ENCODE peak calls at places on chromosomes 1 and 21, in four cellular contexts. One of them, this sample, is unnamed.

GRCh38 chr1:154743536-154744036 is 126.5 kb downstream of the KCNN3 start:
- DNase-seq in heart left ventricle: no peak
- DNase-seq in amygdala: no peak
- DNase-seq in NCI-H1436 treated with DMSO at 0.1 percent for 48 hours: no peak
- DNase-seq in this sample: no peak

GRCh38 chr1:24468605-24469004 is 34.0 kb upstream of the RCAN3 start:
- DNase-seq in heart left ventricle: no peak
- DNase-seq in amygdala: no peak
- DNase-seq in NCI-H1436 treated with DMSO at 0.1 percent for 48 hours: no peak
- DNase-seq in this sample: no peak

GRCh38 chr21:46211376-46211775 is 17.2 kb downstream of the LSS start:
- DNase-seq in heart left ventricle: no peak
- DNase-seq in amygdala: no peak
- DNase-seq in NCI-H1436 treated with DMSO at 0.1 percent for 48 hours: no peak
- DNase-seq in this sample: no peak

GRCh38 chr1:29264773-29265389 is 28.6 kb downstream of the PTPRU start:
- DNase-seq in heart left ventricle: no peak
- DNase-seq in amygdala: no peak
- DNase-seq in NCI-H1436 treated with DMSO at 0.1 percent for 48 hours: no peak
- DNase-seq in this sample: no peak

GRCh38 chr1:94883688-94884087 is 43.2 kb downstream of the CNN3 start:
- DNase-seq in heart left ventricle: no peak
- DNase-seq in amygdala: no peak
- DNase-seq in NCI-H1436 treated with DMSO at 0.1 percent for 48 hours: no peak
- DNase-seq in this sample: no peak

GRCh38 chr1:44775930-44776748 is 799 bp downstream of the RPS8 start:
- DNase-seq in heart left ventricle: no peak
- DNase-seq in amygdala: no peak
- DNase-seq in NCI-H1436 treated with DMSO at 0.1 percent for 48 hours: no peak
- DNase-seq in this sample: peak; percentile 32

GRCh38 chr21:46597031-46597430 is 7.9 kb downstream of the S100B start:
- DNase-seq in heart left ventricle: no peak
- DNase-seq in amygdala: no peak
- DNase-seq in NCI-H1436 treated with DMSO at 0.1 percent for 48 hours: no peak
- DNase-seq in this sample: no peak

GRCh38 chr1:83581747-83582146 is 417.2 kb downstream of the TTLL7 start:
- DNase-seq in heart left ventricle: no peak
- DNase-seq in amygdala: no peak
- DNase-seq in NCI-H1436 treated with DMSO at 0.1 percent for 48 hours: no peak
- DNase-seq in this sample: no peak

GRCh38 chr1:82121421-82121820 is 320.7 kb downstream of the ADGRL2 start:
- DNase-seq in heart left ventricle: no peak
- DNase-seq in amygdala: no peak
- DNase-seq in NCI-H1436 treated with DMSO at 0.1 percent for 48 hours: no peak
- DNase-seq in this sample: no peak

GRCh38 chr1:66733348-66734017 is 18.8 kb upstream of the DYNLT5 start:
- DNase-seq in heart left ventricle: no peak
- DNase-seq in amygdala: no peak
- DNase-seq in NCI-H1436 treated with DMSO at 0.1 percent for 48 hours: no peak
- DNase-seq in this sample: no peak

GRCh38 chr1:97553975-97554374 is 366.9 kb downstream of the DPYD start:
- DNase-seq in heart left ventricle: no peak
- DNase-seq in amygdala: no peak
- DNase-seq in NCI-H1436 treated with DMSO at 0.1 percent for 48 hours: no peak
- DNase-seq in this sample: no peak

GRCh38 chr1:112882271-112882744 is 73.7 kb downstream of the SLC16A1 start:
- DNase-seq in heart left ventricle: peak; percentile 26
- DNase-seq in amygdala: no peak
- DNase-seq in NCI-H1436 treated with DMSO at 0.1 percent for 48 hours: no peak
- DNase-seq in this sample: no peak

GRCh38 chr1:178450871-178451270 is 45.9 kb downstream of the CLEC20A start:
- DNase-seq in heart left ventricle: no peak
- DNase-seq in amygdala: no peak
- DNase-seq in NCI-H1436 treated with DMSO at 0.1 percent for 48 hours: no peak
- DNase-seq in this sample: no peak

GRCh38 chr21:15210235-15210678 is 145.5 kb upstream of the NRIP1 start:
- DNase-seq in heart left ventricle: peak; percentile 62
- DNase-seq in amygdala: no peak
- DNase-seq in NCI-H1436 treated with DMSO at 0.1 percent for 48 hours: no peak
- DNase-seq in this sample: no peak

GRCh38 chr1:48493970-48494769 is 22.2 kb upstream of the SPATA6 start:
- DNase-seq in heart left ventricle: no peak
- DNase-seq in amygdala: peak; percentile 67
- DNase-seq in NCI-H1436 treated with DMSO at 0.1 percent for 48 hours: no peak
- DNase-seq in this sample: peak; percentile 68

GRCh38 chr1:156706647-156707008 is 1.2 kb upstream of the CRABP2 start:
- DNase-seq in heart left ventricle: peak; percentile 58
- DNase-seq in amygdala: peak; percentile 24
- DNase-seq in NCI-H1436 treated with DMSO at 0.1 percent for 48 hours: no peak
- DNase-seq in this sample: peak; percentile 77

GRCh38 chr1:26126321-26127084 is 14.9 kb downstream of the PDIK1L start:
- DNase-seq in heart left ventricle: no peak
- DNase-seq in amygdala: no peak
- DNase-seq in NCI-H1436 treated with DMSO at 0.1 percent for 48 hours: peak; percentile 88
- DNase-seq in this sample: no peak

GRCh38 chr1:230851291-230851691 is 17.0 kb downstream of the C1orf198 start:
- DNase-seq in heart left ventricle: no peak
- DNase-seq in amygdala: no peak
- DNase-seq in NCI-H1436 treated with DMSO at 0.1 percent for 48 hours: no peak
- DNase-seq in this sample: no peak

GRCh38 chr1:89454845-89455521 is 69.6 kb upstream of the LRRC8B start:
- DNase-seq in heart left ventricle: no peak
- DNase-seq in amygdala: peak; percentile 14
- DNase-seq in NCI-H1436 treated with DMSO at 0.1 percent for 48 hours: peak; percentile 29
- DNase-seq in this sample: peak; percentile 54

GRCh38 chr21:22941779-22942178 is 1943.6 kb downstream of the NCAM2 start:
- DNase-seq in heart left ventricle: no peak
- DNase-seq in amygdala: no peak
- DNase-seq in NCI-H1436 treated with DMSO at 0.1 percent for 48 hours: no peak
- DNase-seq in this sample: no peak

GRCh38 chr21:35520302-35520701 is 471.2 kb upstream of the RUNX1 start:
- DNase-seq in heart left ventricle: no peak
- DNase-seq in amygdala: no peak
- DNase-seq in NCI-H1436 treated with DMSO at 0.1 percent for 48 hours: no peak
- DNase-seq in this sample: no peak

GRCh38 chr1:179953974-179954493 is 576 bp upstream of the CEP350 start:
- DNase-seq in heart left ventricle: peak; percentile 34
- DNase-seq in amygdala: no peak
- DNase-seq in NCI-H1436 treated with DMSO at 0.1 percent for 48 hours: no peak
- DNase-seq in this sample: peak; percentile 40

GRCh38 chr1:54627181-54627580 is 3.9 kb upstream of the FAM151A start:
- DNase-seq in heart left ventricle: no peak
- DNase-seq in amygdala: no peak
- DNase-seq in NCI-H1436 treated with DMSO at 0.1 percent for 48 hours: no peak
- DNase-seq in this sample: no peak

GRCh38 chr1:76080552-76081093 is 6.1 kb downstream of the ST6GALNAC3 start:
- DNase-seq in heart left ventricle: no peak
- DNase-seq in amygdala: no peak
- DNase-seq in NCI-H1436 treated with DMSO at 0.1 percent for 48 hours: no peak
- DNase-seq in this sample: no peak

GRCh38 chr1:65817891-65818290 is 25.2 kb downstream of the PDE4B start:
- DNase-seq in heart left ventricle: no peak
- DNase-seq in amygdala: no peak
- DNase-seq in NCI-H1436 treated with DMSO at 0.1 percent for 48 hours: no peak
- DNase-seq in this sample: no peak

GRCh38 chr1:42154685-42155084 is 1.5 kb downstream of the GUCA2B start:
- DNase-seq in heart left ventricle: no peak
- DNase-seq in amygdala: no peak
- DNase-seq in NCI-H1436 treated with DMSO at 0.1 percent for 48 hours: no peak
- DNase-seq in this sample: no peak

GRCh38 chr1:41792485-41792770 is 126.3 kb downstream of the HIVEP3 start:
- DNase-seq in heart left ventricle: no peak
- DNase-seq in amygdala: no peak
- DNase-seq in NCI-H1436 treated with DMSO at 0.1 percent for 48 hours: no peak
- DNase-seq in this sample: no peak

This sample was measured in testis.